ENCODE peak calls at places on chromosomes 11 and 22, in five cellular contexts. One of them, this sample, is unnamed.

GRCh38 chr22:27149886-27150529 is 492.6 kb downstream of the MIAT start:
- DNase-seq in RPMI7951: peak
- DNase-seq in tibial nerve: no peak
- DNase-seq in chondrocyte: no peak
- DNase-seq in WTC11: no peak
- DNase-seq in this sample: no peak

GRCh38 chr22:23847310-23847920 is 8.6 kb upstream of the DERL3 start:
- DNase-seq in RPMI7951: no peak
- DNase-seq in tibial nerve: no peak
- DNase-seq in chondrocyte: no peak
- DNase-seq in WTC11: no peak
- DNase-seq in this sample: no peak

GRCh38 chr22:45738206-45738605 is 66.6 kb downstream of the ATXN10 start:
- DNase-seq in RPMI7951: no peak
- DNase-seq in tibial nerve: no peak
- DNase-seq in chondrocyte: no peak
- DNase-seq in WTC11: no peak
- DNase-seq in this sample: no peak

GRCh38 chr11:95652002-95652472 is 137.5 kb downstream of the FAM76B start:
- DNase-seq in RPMI7951: peak
- DNase-seq in tibial nerve: no peak
- DNase-seq in chondrocyte: no peak
- DNase-seq in WTC11: no peak
- DNase-seq in this sample: no peak

GRCh38 chr22:41048791-41049717 is 43.3 kb upstream of the EP300 start:
- DNase-seq in RPMI7951: peak
- DNase-seq in tibial nerve: peak
- DNase-seq in chondrocyte: no peak
- DNase-seq in WTC11: peak
- DNase-seq in this sample: peak

GRCh38 chr22:24137595-24137994 is 43.7 kb upstream of the SUSD2 start:
- DNase-seq in RPMI7951: no peak
- DNase-seq in tibial nerve: no peak
- DNase-seq in chondrocyte: no peak
- DNase-seq in WTC11: no peak
- DNase-seq in this sample: no peak

GRCh38 chr11:113345978-113346377 is 31.6 kb downstream of the TTC12 start:
- DNase-seq in RPMI7951: no peak
- DNase-seq in tibial nerve: no peak
- DNase-seq in chondrocyte: no peak
- DNase-seq in WTC11: no peak
- DNase-seq in this sample: no peak

GRCh38 chr11:85913486-85913885 is 58.3 kb downstream of the CCDC83 start:
- DNase-seq in RPMI7951: no peak
- DNase-seq in tibial nerve: no peak
- DNase-seq in chondrocyte: no peak
- DNase-seq in WTC11: no peak
- DNase-seq in this sample: no peak

GRCh38 chr11:123202155-123202714 is 7.2 kb upstream of the CLMP start:
- DNase-seq in RPMI7951: peak
- DNase-seq in tibial nerve: peak
- DNase-seq in chondrocyte: no peak
- DNase-seq in WTC11: no peak
- DNase-seq in this sample: no peak

GRCh38 chr11:68142028-68142412 is 20.8 kb upstream of the CHKA start:
- DNase-seq in RPMI7951: no peak
- DNase-seq in tibial nerve: no peak
- DNase-seq in chondrocyte: no peak
- DNase-seq in WTC11: no peak
- DNase-seq in this sample: no peak

GRCh38 chr11:110373061-110373702 is 56.6 kb upstream of the FDX1 start:
- DNase-seq in RPMI7951: peak
- DNase-seq in tibial nerve: no peak
- DNase-seq in chondrocyte: no peak
- DNase-seq in WTC11: no peak
- DNase-seq in this sample: no peak

GRCh38 chr11:39461065-39461464 is 1998.4 kb downstream of the LRRC4C start:
- DNase-seq in RPMI7951: no peak
- DNase-seq in tibial nerve: no peak
- DNase-seq in chondrocyte: no peak
- DNase-seq in WTC11: no peak
- DNase-seq in this sample: peak

GRCh38 chr11:61507962-61508824 is at the start of gene LRRC10B:
- DNase-seq in RPMI7951: no peak
- DNase-seq in tibial nerve: no peak
- DNase-seq in chondrocyte: peak
- DNase-seq in WTC11: peak
- DNase-seq in this sample: peak

GRCh38 chr11:33970984-33971466 is 79.1 kb upstream of the LMO2 start:
- DNase-seq in RPMI7951: peak
- DNase-seq in tibial nerve: no peak
- DNase-seq in chondrocyte: no peak
- DNase-seq in WTC11: peak
- DNase-seq in this sample: peak

GRCh38 chr11:34682822-34683221 is 61.9 kb downstream of the EHF start:
- DNase-seq in RPMI7951: peak
- DNase-seq in tibial nerve: no peak
- DNase-seq in chondrocyte: no peak
- DNase-seq in WTC11: no peak
- DNase-seq in this sample: no peak

GRCh38 chr11:120959189-120959588 is 64.7 kb upstream of the TBCEL start:
- DNase-seq in RPMI7951: no peak
- DNase-seq in tibial nerve: no peak
- DNase-seq in chondrocyte: no peak
- DNase-seq in WTC11: no peak
- DNase-seq in this sample: peak

GRCh38 chr11:118476676-118477075 is 40.4 kb downstream of the KMT2A start:
- DNase-seq in RPMI7951: no peak
- DNase-seq in tibial nerve: no peak
- DNase-seq in chondrocyte: no peak
- DNase-seq in WTC11: no peak
- DNase-seq in this sample: no peak

GRCh38 chr11:114015117-114015516 is 40.2 kb downstream of the HTR3A start:
- DNase-seq in RPMI7951: no peak
- DNase-seq in tibial nerve: no peak
- DNase-seq in chondrocyte: no peak
- DNase-seq in WTC11: no peak
- DNase-seq in this sample: no peak

This sample was measured in A673.